ENCODE peak calls at places on chromosomes 16 and 17, in five cellular contexts. B, D, P, T and F are unnamed samples.

GRCh38 chr17:72362466-72363335 is 241.9 kb downstream of the SOX9 start:
- DNase-seq in D (peak), P (peak), B (no peak), T (no peak), F (peak)

GRCh38 chr16:12009462-12009861 is 32.9 kb downstream of the SNX29 start:
- DNase-seq in D (no peak), T (no peak), B (no peak), P (no peak), F (no peak)

GRCh38 chr16:81837312-81837748 is 58.2 kb downstream of the PLCG2 start:
- DNase-seq in P (no peak), T (no peak), B (no peak), D (no peak), F (no peak)

GRCh38 chr17:67431210-67432015 is 54.3 kb downstream of the PITPNC1 start:
- DNase-seq in P (peak), D (peak), T (no peak), B (no peak), F (peak)

GRCh38 chr16:85667261-85667660 is 21.5 kb downstream of the GINS2 start:
- DNase-seq in B (no peak), P (no peak), D (no peak), T (no peak), F (no peak)

GRCh38 chr16:50603206-50604064 is 55.2 kb downstream of the NKD1 start:
- DNase-seq in B (no peak), D (peak), P (peak), T (no peak), F (peak)

GRCh38 chr17:68204736-68205135 is 43.1 kb upstream of the AMZ2 start:
- DNase-seq in B (no peak), T (no peak), P (no peak), D (no peak), F (no peak)

GRCh38 chr16:3642397-3643094 is 11.9 kb upstream of the DNASE1 start:
- DNase-seq in D (peak), P (peak), B (peak), T (no peak), F (peak)

DNA sequence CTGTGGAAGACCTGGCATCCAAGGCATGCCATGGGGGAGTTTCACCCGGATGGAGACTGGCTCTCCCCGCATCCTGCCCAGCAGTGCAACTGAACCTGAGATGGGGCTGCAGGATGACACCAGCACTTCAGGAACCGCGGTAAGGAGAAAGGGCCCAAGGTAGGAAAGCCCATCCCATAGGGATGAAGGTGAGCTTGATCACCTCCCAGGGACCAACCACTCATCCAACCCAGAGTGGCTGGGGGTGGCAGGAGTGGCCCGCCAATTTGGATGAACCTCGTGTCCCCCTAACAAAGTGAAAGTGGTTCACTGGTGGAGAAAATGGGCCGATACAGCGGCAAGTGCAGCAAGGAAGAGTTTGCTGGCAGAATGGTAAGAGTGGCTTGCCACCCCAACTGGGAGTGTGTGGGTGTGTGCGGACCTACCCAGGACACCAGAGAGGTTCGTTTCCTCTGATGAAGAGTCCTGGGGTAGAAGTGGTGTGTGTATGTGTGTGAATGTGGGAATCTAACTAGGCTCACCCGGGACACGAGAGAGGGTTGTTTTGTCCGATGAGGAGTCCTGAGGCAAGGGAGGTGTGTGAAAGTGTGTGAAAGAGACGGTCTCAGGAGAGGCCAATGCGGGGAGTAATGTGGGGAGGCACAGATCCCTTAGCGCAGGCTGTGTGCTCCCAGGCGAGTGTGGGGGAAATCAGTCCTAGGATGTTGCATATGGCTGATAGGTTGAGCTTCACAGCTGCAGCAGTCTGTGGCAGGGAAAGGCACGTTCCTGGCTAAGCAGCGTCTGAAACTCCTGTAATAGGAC is 22.6 kb downstream of the ACSM1 start:
- DNase-seq in B (no peak), T (no peak), P (no peak), D (no peak), F (peak)
- H3K4me3 ChIP-seq in B (no peak), T (peak), P (no peak), D (no peak), F (peak)

DNA sequence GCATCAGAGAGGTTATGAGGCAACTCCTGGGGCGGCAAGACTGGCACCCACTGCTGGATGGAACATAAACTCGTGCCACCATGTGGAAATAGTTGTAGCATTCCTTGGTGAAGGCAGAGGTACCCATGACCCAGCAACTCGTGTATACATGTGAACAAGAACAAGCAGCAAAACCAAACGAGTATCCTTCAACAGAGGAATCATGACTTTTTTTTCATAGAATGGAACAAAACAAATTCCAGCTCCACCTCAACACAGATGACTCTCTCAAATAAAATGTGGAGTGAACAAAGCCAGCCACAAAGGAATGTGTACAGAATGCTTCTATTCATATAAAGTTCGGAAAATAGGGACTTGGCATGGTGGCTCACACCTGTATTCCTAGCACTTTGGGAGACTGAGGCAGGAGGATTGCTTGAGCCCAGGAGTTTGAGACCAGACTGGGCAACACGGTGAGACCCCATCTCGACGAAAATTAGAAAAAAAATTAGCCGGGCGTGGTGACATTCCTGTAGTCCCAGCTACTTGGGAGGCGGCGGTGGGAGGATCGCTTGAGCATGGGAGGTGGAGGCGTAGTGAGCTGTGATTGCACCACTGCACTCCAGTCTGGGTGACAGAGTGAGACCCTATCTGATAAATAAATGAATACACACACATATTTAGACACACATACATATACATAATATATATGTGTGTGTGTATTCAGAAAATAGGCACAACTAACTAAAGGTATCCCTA is 35.3 kb downstream of the B9D1 start:
- DNase-seq in D (peak), P (peak), B (no peak), T (no peak), F (peak)
- TF ChIP-seq CTCF in D (no peak), P (no peak), B (no peak), T (no peak), F (no peak)

GRCh38 chr17:81309140-81309858 is 14.2 kb upstream of the SLC38A10 start:
- DNase-seq in P (peak), T (peak), D (peak), B (peak), F (peak)
- H3K4me3 ChIP-seq in P (peak), T (peak), D (no peak), B (no peak), F (peak)

DNA sequence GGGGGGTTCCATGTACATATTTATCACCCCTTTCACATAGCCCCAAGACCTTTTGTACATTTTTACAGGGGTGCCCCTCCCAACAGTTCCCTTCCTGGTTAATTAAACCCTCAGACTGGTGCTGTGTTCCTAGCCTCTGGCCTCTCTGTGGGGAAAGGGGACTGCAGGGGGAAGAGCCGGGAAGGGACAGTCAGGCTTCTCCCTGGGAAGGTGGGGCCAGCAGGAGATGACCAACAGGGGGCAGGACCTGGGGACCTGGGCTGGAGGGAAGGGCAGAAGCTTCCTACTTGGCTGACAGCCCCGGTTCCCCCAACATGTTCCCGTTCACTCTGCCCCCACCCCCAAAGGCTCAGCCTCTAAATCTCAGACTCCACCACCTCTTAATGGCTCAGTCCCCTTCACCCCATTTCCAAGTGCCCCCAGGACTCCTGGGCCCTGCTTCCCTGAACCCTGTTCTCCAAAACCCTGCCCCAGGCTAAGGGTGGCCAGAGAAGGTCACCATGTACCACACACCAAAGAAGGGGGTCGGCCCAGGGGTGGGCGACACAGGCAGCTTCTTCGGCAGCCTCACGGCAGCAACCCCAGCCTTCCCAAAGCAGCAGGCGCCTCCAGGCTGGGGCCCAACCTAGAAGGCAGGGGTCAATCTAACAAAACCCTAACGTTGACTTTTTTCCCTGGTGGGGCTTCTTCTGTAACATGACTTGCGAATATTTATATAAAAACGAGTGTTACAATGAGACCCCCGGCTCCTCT is 12.0 kb downstream of the FBRS start:
- DNase-seq in T (no peak), D (no peak), P (no peak), B (no peak), F (no peak)
- TF ChIP-seq CTCF in T (no peak), D (peak), P (peak), B (no peak), F (no peak)

GRCh38 chr17:17722081-17722905 is 41.0 kb downstream of the RAI1 start:
- DNase-seq in T (no peak), B (peak), P (no peak), D (no peak), F (no peak)
- H3K4me3 ChIP-seq in T (peak), B (peak), P (peak), D (peak), F (no peak)

GRCh38 chr17:50094243-50094752 is 853 bp upstream of the PDK2 start:
- DNase-seq in D (peak), T (peak), P (peak), B (peak), F (peak)
- TF ChIP-seq CTCF in D (peak), T (peak), P (peak), B (peak), F (peak)

DNA sequence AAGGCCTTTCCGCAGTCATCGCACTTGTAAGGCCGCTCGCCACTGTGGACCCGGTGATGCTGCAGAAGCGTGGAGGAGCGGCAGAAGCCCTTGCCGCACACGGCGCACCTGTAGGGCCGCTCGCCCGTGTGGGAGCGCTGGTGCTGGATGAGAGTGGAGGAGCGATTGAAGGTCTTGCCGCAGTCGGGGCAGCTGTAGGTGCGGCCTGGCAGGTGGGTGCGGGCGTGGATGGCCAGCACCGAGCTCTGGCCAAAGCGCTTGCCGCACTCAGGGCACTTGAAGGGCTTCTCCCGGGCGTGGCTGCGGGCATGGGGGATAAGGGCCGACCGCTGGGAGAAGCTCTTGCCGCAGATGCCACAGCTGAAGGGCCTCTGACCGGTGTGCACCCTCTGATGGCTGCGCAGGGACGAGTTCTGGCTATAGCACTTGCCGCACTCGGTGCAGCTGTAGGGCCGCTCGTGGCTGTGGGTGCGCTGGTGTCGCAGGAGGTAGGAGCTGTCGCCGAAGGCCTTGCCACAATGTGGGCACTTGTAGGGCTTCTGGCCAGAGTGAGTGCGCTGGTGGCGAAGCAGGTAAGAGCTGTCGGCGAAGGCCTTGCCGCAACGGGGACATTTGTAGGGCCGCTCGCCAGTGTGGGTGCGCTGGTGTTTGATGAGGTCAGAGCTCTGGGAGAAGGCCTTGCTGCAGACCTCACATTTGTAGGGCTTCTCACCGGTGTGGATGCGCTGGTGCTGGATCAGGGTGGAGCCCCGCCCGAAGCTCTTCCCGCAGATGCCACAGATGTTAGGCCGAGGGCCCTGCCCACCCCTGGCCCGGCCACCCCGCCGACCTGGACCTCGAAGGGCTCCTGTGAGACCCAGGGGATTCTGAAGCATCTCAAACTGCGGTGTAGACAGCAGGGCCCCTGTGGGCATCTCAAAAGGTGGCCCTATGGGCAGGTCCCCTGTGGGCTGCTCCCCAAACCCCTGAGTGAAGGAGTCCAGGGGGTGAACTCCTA is 1.5 kb downstream of the ZNF768 start:
- DNase-seq in B (no peak), T (no peak), P (no peak), D (no peak), F (no peak)
- H3K4me3 ChIP-seq in B (no peak), T (no peak), P (no peak), D (no peak), F (no peak)

DNA sequence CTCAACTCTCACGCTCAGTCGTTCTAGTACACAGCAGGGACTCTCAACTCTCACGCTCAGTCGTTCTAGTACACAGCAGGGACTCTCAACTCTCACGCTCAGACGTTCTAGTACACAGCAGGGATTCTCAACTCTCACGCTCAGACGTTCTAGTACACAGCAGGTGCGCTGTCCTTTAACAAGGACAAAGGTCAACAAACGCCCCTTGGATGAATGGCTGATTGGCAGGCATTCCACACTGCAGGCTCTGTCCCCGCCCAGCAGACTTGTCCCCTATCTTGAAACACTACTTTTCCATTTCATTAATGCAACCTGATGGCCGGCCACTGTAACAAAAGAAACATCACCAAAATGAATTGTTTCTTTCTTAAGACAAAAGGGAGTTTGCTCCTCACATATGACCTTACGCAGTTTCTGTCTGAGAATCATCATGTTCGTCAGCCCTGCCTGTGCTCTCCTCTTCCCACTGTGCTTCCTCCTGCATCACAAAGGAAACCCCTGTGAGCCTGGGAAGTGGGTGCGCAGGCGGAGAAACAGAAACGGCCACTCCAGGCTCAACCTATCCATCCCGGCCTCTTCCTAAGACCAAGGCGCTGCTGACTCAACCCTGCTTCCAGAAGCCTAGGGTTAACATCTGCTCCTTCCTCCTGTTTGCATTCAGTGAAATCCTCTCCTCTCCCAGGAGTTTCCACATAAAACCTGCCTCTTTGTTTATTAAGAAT is 59.8 kb downstream of the ANKRD11 start:
- DNase-seq in T (no peak), P (no peak), B (no peak), D (no peak), F (no peak)
- TF ChIP-seq CTCF in T (no peak), P (no peak), B (no peak), D (no peak), F (no peak)